ENCODE peak calls at places on chromosomes 6 and 20, in ten cellular contexts. L is AG09309, N is fibroblast of mammary gland, X is vagina, R is glutamatergic neuron, F is HL-60, T is WERI-Rb-1, G is astrocyte of the spinal cord, S is endothelial cell, M is fibroblast of the aortic adventitia. Y is an unnamed sample.

GRCh38 chr6:95819939-95820338 is 195.8 kb upstream of the FUT9 start:
- DNase-seq in L (no peak), N (no peak), X (no peak), R (no peak), F (no peak), T (peak), G (no peak), S (no peak), M (no peak), Y (no peak)

GRCh38 chr20:48983423-48984400 is 62.2 kb downstream of the ARFGEF2 start:
- DNase-seq in L (peak), N (peak), X (no peak), R (no peak), F (no peak), T (no peak), G (peak), S (no peak), M (peak), Y (no peak)

GRCh38 chr6:157432231-157432630 is 51.2 kb downstream of the ZDHHC14 start:
- DNase-seq in L (no peak), N (no peak), X (no peak), R (no peak), F (no peak), T (no peak), G (no peak), S (no peak), M (no peak), Y (no peak)

GRCh38 chr6:81906709-81907204 is 154.3 kb upstream of the TENT5A start:
- DNase-seq in L (no peak), N (no peak), X (no peak), R (no peak), F (no peak), T (no peak), G (no peak), S (no peak), M (no peak), Y (no peak)

GRCh38 chr20:25009218-25010145 is 16.9 kb upstream of the APMAP start:
- DNase-seq in L (no peak), N (no peak), X (no peak), R (no peak), F (no peak), T (no peak), G (no peak), S (no peak), M (peak), Y (no peak)

GRCh38 chr20:46406200-46406985 is at the start of gene ELMO2:
- DNase-seq in L (peak), N (peak), X (peak), R (peak), F (peak), T (peak), G (peak), S (peak), M (peak), Y (peak)

GRCh38 chr6:112906737-112907136 is 559.6 kb downstream of the RFPL4B start:
- DNase-seq in L (peak), N (peak), X (no peak), R (no peak), F (no peak), T (no peak), G (peak), S (no peak), M (peak), Y (no peak)

GRCh38 chr20:13447385-13448180 is 191.1 kb downstream of the TASP1 start:
- DNase-seq in L (no peak), N (no peak), X (no peak), R (no peak), F (no peak), T (no peak), G (no peak), S (no peak), M (no peak), Y (no peak)

GRCh38 chr6:84582997-84583396 is 181.4 kb downstream of the TBX18 start:
- DNase-seq in L (no peak), N (peak), X (no peak), R (no peak), F (no peak), T (no peak), G (peak), S (no peak), M (peak), Y (no peak)

GRCh38 chr20:61609461-61609860 is 357.4 kb downstream of the CDH4 start:
- DNase-seq in L (no peak), N (no peak), X (no peak), R (no peak), F (no peak), T (no peak), G (no peak), S (no peak), M (no peak), Y (no peak)

GRCh38 chr6:38703949-38704348 is 1.0 kb upstream of the GLO1 start:
- DNase-seq in L (no peak), N (no peak), X (no peak), R (no peak), F (no peak), T (no peak), G (no peak), S (no peak), M (no peak), Y (no peak)

GRCh38 chr6:149925974-149926777 is 3.3 kb upstream of the RAET1G start:
- DNase-seq in L (peak), N (peak), X (peak), R (peak), F (no peak), T (peak), G (peak), S (peak), M (peak), Y (peak)

GRCh38 chr20:45173531-45173930 is 1.2 kb upstream of the PI3 start:
- DNase-seq in L (no peak), N (no peak), X (no peak), R (no peak), F (no peak), T (no peak), G (no peak), S (no peak), M (no peak), Y (no peak)

DNA sequence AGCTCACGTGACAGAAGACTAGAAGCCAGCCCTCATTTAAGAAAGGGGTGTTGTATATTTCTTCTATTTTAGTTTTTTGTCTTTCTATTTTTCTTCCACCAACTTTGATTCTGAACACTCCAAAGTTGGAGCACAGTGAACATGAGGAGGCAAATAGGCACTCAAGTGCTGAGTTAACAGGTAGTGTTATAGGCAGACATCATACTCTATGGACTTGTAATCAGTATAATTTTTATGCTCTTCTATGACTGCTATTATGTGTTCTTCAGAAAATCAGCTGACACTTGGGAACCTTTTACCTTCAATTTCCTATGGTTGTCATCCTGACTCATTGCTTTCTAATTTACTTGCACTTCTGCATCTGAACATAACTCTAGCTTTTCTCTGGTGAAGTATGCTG is 396.3 kb upstream of the EYS start:
- DNase-seq in L (no peak), N (no peak), X (no peak), R (no peak), F (no peak), T (no peak), G (no peak), S (no peak), M (no peak), Y (no peak)
- TF ChIP-seq CTCF in L (no peak), N (no peak), X (no peak), R (no peak), F (no peak), T (no peak), G (no peak), S (no peak), M (no peak), Y (no peak)

GRCh38 chr6:83180396-83180950 is 12.6 kb downstream of the PGM3 start:
- DNase-seq in L (no peak), N (no peak), X (no peak), R (no peak), F (no peak), T (no peak), G (no peak), S (no peak), M (peak), Y (no peak)

GRCh38 chr6:83182114-83182513 is 11.0 kb downstream of the PGM3 start:
- DNase-seq in L (no peak), N (no peak), X (no peak), R (no peak), F (no peak), T (no peak), G (no peak), S (no peak), M (no peak), Y (no peak)

GRCh38 chr6:83176256-83176655 is 16.8 kb downstream of the PGM3 start:
- DNase-seq in L (no peak), N (no peak), X (no peak), R (no peak), F (no peak), T (no peak), G (no peak), S (no peak), M (no peak), Y (no peak)
- TF ChIP-seq CTCF in L (no peak), N (no peak), X (no peak), R (no peak), F (no peak), T (no peak), G (no peak), S (no peak), M (no peak), Y (no peak)

GRCh38 chr20:53309515-53309914 is 284.1 kb downstream of the ZNF217 start:
- DNase-seq in L (no peak), N (no peak), X (no peak), R (no peak), F (no peak), T (no peak), G (no peak), S (no peak), M (no peak), Y (no peak)
- TF ChIP-seq CTCF in L (no peak), N (no peak), X (no peak), R (no peak), F (no peak), T (no peak), G (no peak), S (no peak), M (no peak), Y (no peak)

GRCh38 chr20:33313686-33314314 is 30.8 kb downstream of the BPIFB1 start:
- DNase-seq in L (no peak), N (no peak), X (no peak), R (no peak), F (no peak), T (no peak), G (no peak), S (no peak), M (no peak), Y (no peak)
- TF ChIP-seq CTCF in L (no peak), N (no peak), X (no peak), R (no peak), F (no peak), T (no peak), G (no peak), S (no peak), M (no peak), Y (no peak)

DNA sequence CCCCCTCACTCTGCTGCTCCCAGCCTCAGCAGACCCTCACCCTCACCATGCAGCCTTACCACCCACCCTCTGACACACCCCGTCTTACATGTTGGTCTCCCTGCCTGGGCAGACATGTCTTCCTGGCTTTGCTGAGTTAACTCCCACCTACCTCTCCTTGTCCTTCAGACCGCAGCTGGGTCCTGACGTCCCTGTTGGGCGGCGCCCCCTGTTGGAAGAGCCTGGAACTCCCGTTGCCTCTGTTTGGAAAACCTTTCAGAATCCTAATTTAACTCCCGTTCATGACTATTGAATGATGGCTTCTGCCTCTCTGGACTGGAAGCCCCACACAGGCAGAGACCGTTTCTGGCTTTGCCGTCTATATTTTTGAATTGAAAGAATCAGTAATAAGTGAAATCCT is 245.1 kb downstream of the MYLK4 start:
- DNase-seq in L (no peak), N (peak), X (no peak), R (peak), F (no peak), T (peak), G (no peak), S (peak), M (no peak), Y (no peak)
- TF ChIP-seq CTCF in L (peak), N (peak), X (no peak), R (peak), F (no peak), T (peak), G (peak), S (peak), M (peak), Y (no peak)

DNA sequence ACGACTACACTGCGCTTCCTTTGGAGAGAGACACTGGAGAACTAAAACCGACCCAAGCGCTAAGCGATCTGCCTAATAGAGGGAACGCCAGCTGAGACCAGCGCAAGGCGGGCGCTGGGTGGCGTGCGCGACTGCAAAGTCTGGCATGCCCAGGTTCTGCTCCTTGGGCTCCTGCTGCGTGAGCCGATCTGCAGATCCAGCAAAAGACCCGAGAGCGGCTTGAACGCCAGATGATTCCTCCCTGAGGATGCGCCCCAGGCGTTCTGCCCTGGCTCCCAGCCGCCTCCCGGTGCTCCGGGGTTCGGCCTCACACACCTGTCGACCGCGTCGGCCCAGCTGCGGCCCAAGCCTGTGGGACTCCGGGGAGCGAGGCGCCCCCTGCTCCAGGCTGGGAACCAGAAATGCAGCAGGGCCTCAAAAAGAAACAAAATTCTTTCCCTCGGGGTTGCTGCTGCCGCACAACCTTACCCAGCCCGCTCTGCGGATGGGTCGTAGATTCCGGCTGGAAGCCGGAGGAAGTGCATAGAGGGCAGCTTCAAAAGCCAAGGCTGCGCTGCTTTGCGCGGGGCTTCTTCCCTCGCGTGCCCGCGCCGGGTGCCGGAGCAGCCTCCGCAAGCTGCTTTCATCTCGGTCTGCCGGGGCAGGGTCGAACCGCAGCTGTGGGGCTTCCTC is 17.9 kb upstream of the PRDM13 start:
- DNase-seq in L (no peak), N (peak), X (no peak), R (peak), F (peak), T (peak), G (peak), S (peak), M (peak), Y (no peak)
- TF ChIP-seq CTCF in L (peak), N (no peak), X (no peak), R (no peak), F (peak), T (peak), G (peak), S (no peak), M (peak), Y (no peak)

GRCh38 chr20:36217226-36217625 is 19.1 kb upstream of the AAR2 start:
- DNase-seq in L (no peak), N (no peak), X (no peak), R (no peak), F (no peak), T (peak), G (no peak), S (no peak), M (no peak), Y (no peak)
- TF ChIP-seq CTCF in L (no peak), N (no peak), X (no peak), R (peak), F (no peak), T (peak), G (peak), S (peak), M (no peak), Y (no peak)

DNA sequence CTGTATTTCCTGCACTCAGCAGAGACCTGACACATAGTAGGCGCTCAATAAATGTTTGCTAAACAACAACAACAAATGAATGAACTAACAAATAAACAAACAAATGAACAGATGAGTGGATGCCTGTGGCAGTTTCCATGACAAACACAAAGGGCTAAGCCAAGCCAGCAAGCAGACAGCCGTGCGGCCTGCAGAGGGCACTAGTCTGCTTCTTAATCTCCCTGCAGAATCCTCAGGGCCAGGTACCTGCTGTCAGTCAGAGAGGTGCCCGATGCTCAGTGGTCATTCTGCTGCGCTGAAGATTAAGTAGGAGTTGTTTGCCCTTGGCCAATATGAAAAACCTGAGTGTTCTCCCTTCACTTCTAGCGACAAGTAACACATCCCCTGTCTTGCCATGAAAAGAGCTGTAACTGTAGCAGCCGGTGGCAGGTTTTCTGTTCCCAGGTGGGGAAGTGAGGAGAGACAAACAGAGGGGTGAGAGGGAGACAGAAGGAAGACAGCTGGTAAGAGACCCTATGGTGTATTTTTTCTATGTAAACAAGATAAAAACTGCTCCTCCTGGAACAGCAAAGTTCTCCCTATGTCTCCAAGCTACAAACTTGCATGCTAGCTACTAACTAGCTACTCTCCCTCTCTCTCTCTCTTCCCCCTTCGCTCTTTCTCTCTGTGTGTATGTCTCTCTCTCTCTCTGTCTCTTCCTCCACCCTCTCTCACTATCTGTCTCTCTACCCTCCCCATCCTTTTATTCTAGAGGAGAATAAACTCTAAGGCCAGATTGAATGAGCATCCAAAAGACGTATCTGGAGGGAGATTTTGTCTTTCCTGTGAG is at the start of gene MC3R:
- DNase-seq in L (peak), N (peak), X (no peak), R (peak), F (peak), T (peak), G (peak), S (no peak), M (peak), Y (no peak)
- TF ChIP-seq CTCF in L (peak), N (peak), X (no peak), R (peak), F (peak), T (peak), G (peak), S (no peak), M (peak), Y (no peak)

GRCh38 chr20:51417745-51418529 is 124.6 kb downstream of the NFATC2 start:
- DNase-seq in L (no peak), N (no peak), X (no peak), R (no peak), F (no peak), T (no peak), G (no peak), S (no peak), M (no peak), Y (peak)
- TF ChIP-seq CTCF in L (no peak), N (no peak), X (no peak), R (no peak), F (no peak), T (no peak), G (no peak), S (no peak), M (no peak), Y (peak)

DNA sequence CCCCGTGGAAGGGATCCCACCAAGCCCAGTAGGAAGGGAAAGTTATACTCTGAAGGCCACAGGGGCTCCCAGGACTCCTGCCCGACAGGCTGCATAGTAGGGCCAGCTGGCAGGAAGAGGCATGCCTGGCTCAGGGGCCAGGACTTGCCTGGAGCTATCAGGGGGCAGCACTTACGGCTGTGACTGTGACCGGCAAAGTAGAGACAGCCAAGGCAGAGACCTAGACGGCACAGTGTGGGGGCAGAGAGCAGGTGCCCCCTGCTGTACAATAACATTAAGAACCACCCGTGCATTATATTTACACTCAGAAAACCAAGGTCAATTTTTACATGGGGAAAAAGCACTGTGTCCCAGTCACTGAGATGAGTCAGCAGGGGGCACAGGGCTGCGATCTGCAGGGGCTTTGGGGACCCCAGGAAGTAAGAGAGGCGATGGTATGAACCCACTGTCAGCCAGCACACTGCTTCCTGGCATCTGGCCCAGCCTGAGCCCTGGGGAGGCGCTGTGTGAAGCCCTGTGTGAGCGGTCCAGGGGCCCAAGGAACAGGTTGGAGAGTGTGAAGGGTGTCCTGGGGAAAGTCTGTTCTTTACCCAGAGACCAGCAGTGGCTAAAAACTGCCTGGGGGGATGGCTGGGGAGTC is 9.9 kb downstream of the CCDC167 start:
- DNase-seq in L (no peak), N (peak), X (no peak), R (no peak), F (no peak), T (no peak), G (no peak), S (no peak), M (no peak), Y (no peak)
- TF ChIP-seq CTCF in L (no peak), N (peak), X (no peak), R (no peak), F (no peak), T (peak), G (peak), S (no peak), M (peak), Y (no peak)

Y was measured in natural killer cell.